ENCODE peak calls at places on chromosomes 3 and 15, in seven cellular contexts. Z is neural progenitor cell, X is hepatocyte, W is RWPE2, E is GM23338, H is PC-3, Q is tibial nerve. U is an unnamed sample.

GRCh38 chr3:31172336-31172735 is 277.9 kb upstream of the GADL1 start:
- DNase-seq in Z (no peak), X (no peak), W (no peak), E (no peak), H (no peak), Q (no peak), U (no peak)

GRCh38 chr15:81343371-81343770 is 19.4 kb upstream of the STARD5 start:
- DNase-seq in Z (no peak), X (no peak), W (no peak), E (no peak), H (no peak), Q (no peak), U (no peak)

GRCh38 chr15:67107014-67107812 is 41.8 kb downstream of the SMAD3 start:
- DNase-seq in Z (no peak), X (peak; percentile 89), W (peak; percentile 99), E (no peak), H (peak; percentile 96), Q (no peak), U (no peak)

GRCh38 chr3:136979684-136980083 is 21.9 kb downstream of the IL20RB start:
- DNase-seq in Z (no peak), X (no peak), W (no peak), E (no peak), H (no peak), Q (no peak), U (no peak)

GRCh38 chr3:186251948-186252619 is 110.0 kb downstream of the DGKG start:
- DNase-seq in Z (no peak), X (no peak), W (no peak), E (no peak), H (no peak), Q (no peak), U (no peak)

GRCh38 chr3:190026154-190026553 is 94.5 kb downstream of the P3H2 start:
- DNase-seq in Z (no peak), X (no peak), W (no peak), E (no peak), H (peak; percentile 19), Q (no peak), U (no peak)

GRCh38 chr15:34049096-34049495 is 10.1 kb upstream of the AVEN start:
- DNase-seq in Z (no peak), X (peak; percentile 25), W (no peak), E (no peak), H (peak; percentile 66), Q (no peak), U (no peak)

GRCh38 chr15:23073890-23074631 is 34.7 kb upstream of the TUBGCP5 start:
- DNase-seq in Z (no peak), X (no peak), W (no peak), E (no peak), H (peak; percentile 57), Q (no peak), U (no peak)

GRCh38 chr3:167776144-167776685 is 40.7 kb downstream of the SERPINI1 start:
- DNase-seq in Z (no peak), X (no peak), W (no peak), E (no peak), H (no peak), Q (no peak), U (no peak)

GRCh38 chr15:78993931-78994530 is 49.2 kb upstream of the CTSH start:
- DNase-seq in Z (no peak), X (peak; percentile 60), W (no peak), E (no peak), H (no peak), Q (no peak), U (no peak)

GRCh38 chr15:63043391-63044076 is 987 bp downstream of the TPM1 start:
- DNase-seq in Z (peak; percentile 40), X (peak; percentile 32), W (no peak), E (no peak), H (no peak), Q (no peak), U (peak; percentile 9)

GRCh38 chr15:60390931-60391501 is 6.8 kb downstream of the ANXA2 start:
- DNase-seq in Z (peak; percentile 88), X (peak; percentile 78), W (peak; percentile 88), E (peak; percentile 61), H (peak; percentile 77), Q (no peak), U (no peak)

GRCh38 chr3:134874737-134875413 is 79.8 kb downstream of the EPHB1 start:
- DNase-seq in Z (no peak), X (peak; percentile 24), W (no peak), E (no peak), H (no peak), Q (no peak), U (no peak)

GRCh38 chr15:49135893-49136292 is 19.5 kb downstream of the COPS2 start:
- DNase-seq in Z (no peak), X (no peak), W (no peak), E (no peak), H (peak; percentile 71), Q (no peak), U (no peak)

GRCh38 chr15:95929232-95929846 is 401.2 kb upstream of the NR2F2 start:
- DNase-seq in Z (no peak), X (no peak), W (no peak), E (no peak), H (no peak), Q (no peak), U (no peak)

GRCh38 chr3:190038050-190038631 is 82.6 kb downstream of the P3H2 start:
- DNase-seq in Z (peak; percentile 30), X (peak; percentile 68), W (peak; percentile 86), E (no peak), H (peak; percentile 72), Q (no peak), U (no peak)

GRCh38 chr3:30428251-30428650 is 178.2 kb upstream of the TGFBR2 start:
- DNase-seq in Z (no peak), X (no peak), W (no peak), E (no peak), H (peak; percentile 26), Q (no peak), U (no peak)

GRCh38 chr15:99504823-99505551 is 60.8 kb upstream of the MEF2A start:
- DNase-seq in Z (no peak), X (no peak), W (no peak), E (peak; percentile 12), H (peak; percentile 56), Q (no peak), U (no peak)

GRCh38 chr15:68608206-68608843 is 29.5 kb downstream of the CORO2B start:
- DNase-seq in Z (peak; percentile 42), X (peak; percentile 50), W (no peak), E (peak; percentile 62), H (no peak), Q (peak; percentile 75), U (no peak)

DNA sequence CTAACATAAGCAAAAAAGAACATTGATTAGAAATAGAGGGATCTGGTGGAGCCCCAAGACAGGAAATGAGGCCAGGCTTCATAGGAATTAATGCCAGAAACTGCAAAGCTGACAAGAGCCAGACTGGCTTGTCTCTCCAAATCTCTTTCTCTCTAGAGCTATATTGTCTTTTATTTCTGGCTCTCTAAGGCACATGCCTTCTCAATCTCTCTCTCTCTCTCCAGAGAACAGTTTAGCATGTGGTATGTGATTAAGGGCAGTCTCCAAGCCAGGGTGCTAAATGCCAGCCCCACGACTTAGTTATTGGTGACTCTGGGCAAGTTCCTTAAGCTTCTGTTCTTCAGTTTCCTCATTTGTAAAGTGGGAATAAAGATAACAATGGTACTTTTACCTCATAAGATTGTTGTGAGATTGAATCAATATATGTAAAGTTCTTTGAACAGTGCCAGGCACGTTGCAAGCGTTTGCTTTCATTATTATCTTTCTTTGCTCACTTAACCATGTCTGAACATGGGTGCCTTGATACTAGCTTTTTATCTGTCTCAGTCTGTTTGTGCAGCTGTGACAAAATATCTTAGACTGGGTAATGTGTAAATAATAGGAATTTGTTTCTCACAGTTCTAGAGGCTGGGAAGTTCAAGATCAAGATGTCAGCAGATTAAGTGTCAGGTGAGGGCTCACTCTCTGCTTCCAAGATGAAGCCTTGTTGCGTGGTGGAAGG is 123.2 kb downstream of the BDH1 start:
- DNase-seq in Z (no peak), X (no peak), W (no peak), E (no peak), H (no peak), Q (no peak), U (no peak)
- H3K27ac ChIP-seq in Z (no peak overlapping the region), X (peak overlapping the region; percentile 80), W (no peak overlapping the region), E (no peak overlapping the region), H (no peak overlapping the region), Q (no peak overlapping the region), U (no peak overlapping the region)

DNA sequence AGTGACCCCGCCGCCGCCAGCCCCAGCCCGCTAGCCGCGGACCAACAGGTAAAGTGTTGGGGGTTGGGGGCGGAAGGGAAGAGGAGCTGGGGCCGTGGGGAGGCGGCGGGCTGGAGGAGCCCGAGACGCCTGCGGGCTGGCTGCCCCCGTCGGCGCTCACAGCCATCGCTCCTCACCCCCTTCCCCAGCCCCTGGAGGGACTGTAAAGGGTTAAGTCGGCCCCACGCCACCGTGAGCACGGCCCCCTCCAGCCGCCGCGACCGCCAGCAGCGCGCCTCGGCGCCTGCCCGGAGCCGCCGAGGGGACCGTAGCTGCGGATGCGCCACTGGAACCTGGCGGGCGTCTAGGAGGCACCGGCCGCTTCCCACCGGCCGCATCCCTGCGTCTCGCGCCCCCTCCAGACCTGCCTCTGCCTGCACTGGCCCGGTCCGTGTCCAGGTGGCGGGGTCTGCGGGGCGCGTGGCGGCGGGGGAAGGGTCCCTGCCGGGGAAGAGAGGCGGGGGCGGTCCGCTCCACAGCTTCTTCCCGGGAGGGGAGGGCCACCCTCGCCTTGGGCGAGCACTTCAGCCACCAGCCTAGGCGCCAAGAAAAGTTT is 522 bp downstream of the MED12L start:
- DNase-seq in Z (peak; percentile 77), X (peak; percentile 50), W (no peak), E (peak; percentile 60), H (no peak), Q (no peak), U (peak; percentile 8)
- H3K27me3 ChIP-seq in Z (peaks cover 15% of the 10 kb centered on the region), X (peaks cover 20% of the 10 kb centered on the region), W (peaks cover 7% of the 10 kb centered on the region), E (peaks cover 24% of the 10 kb centered on the region), H (peaks cover 41% of the 10 kb centered on the region), Q (no peaks in the 10 kb centered on the region), U (peaks cover 6% of the 10 kb centered on the region)

GRCh38 chr3:46301122-46301835 is 52.6 kb upstream of the CCR2 start:
- DNase-seq in Z (no peak), X (no peak), W (no peak), E (no peak), H (no peak), Q (no peak), U (no peak)
- H3K4me1 ChIP-seq in Z (no peaks in the 10 kb centered on the region), X (no peaks in the 10 kb centered on the region), W (no peaks in the 10 kb centered on the region), E (no peaks in the 10 kb centered on the region), H (peaks cover 10% of the 10 kb centered on the region), Q (no peaks in the 10 kb centered on the region), U (peaks cover 46% of the 10 kb centered on the region)

GRCh38 chr3:148773805-148774204 is 53.8 kb upstream of the CPB1 start:
- DNase-seq in Z (no peak), X (no peak), W (no peak), E (no peak), H (no peak), Q (no peak), U (no peak)

GRCh38 chr3:148772835-148773234 is 54.8 kb upstream of the CPB1 start:
- DNase-seq in Z (no peak), X (no peak), W (no peak), E (no peak), H (no peak), Q (no peak), U (no peak)
- H3K27ac ChIP-seq in Z (no peak overlapping the region), X (no peak overlapping the region), W (no peak overlapping the region), E (no peak overlapping the region), H (no peak overlapping the region), Q (no peak overlapping the region), U (no peak overlapping the region)

DNA sequence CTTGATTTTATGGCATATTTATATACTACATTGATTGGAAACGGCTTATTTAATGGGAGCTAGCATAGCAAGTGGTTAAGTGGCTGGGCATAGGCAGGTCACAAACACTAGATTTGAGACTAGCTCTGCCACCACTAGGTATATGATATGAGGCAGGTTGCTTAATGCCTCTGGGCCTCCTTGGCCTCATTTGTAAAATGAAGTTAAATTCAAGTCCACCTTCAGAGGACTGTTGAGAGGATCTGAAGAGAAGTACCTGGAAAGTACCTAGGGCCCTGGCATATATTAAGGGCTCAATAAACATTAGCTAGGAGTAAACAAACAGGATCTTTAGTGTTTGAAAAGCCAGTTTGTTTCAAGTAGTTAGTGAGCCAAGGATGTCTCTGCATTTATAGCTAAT is 166.4 kb upstream of the FEZF2 start:
- DNase-seq in Z (no peak), X (no peak), W (no peak), E (no peak), H (no peak), Q (no peak), U (no peak)
- H3K27me3 ChIP-seq in Z (no peaks in the 10 kb centered on the region), X (peaks cover 18% of the 10 kb centered on the region), W (peaks cover 75% of the 10 kb centered on the region), E (no peaks in the 10 kb centered on the region), H (peaks cover 38% of the 10 kb centered on the region), Q (no peaks in the 10 kb centered on the region), U (no peaks in the 10 kb centered on the region)

U was measured in CD8-positive, alpha-beta T cell.